ENCODE peak calls at places on chromosome 4, in five cellular contexts. J, Y, M, U and W are unnamed samples.

GRCh38 chr4:80213117-80213815 is 16.0 kb downstream of the PRDM8 start:
- DNase-seq in U (no peak), Y (no peak), J (no peak), M (no peak), W (no peak)

GRCh38 chr4:186808635-186809018 is 85.0 kb upstream of the FAT1 start:
- DNase-seq in Y (no peak), U (no peak), J (no peak), M (no peak), W (no peak)

GRCh38 chr4:162475221-162475620 is 311.4 kb upstream of the FSTL5 start:
- DNase-seq in J (no peak), M (no peak), Y (no peak), U (no peak), W (no peak)

GRCh38 chr4:94819779-94820178 is 62.0 kb downstream of the BMPR1B start:
- DNase-seq in Y (no peak), U (no peak), M (no peak), J (no peak), W (no peak)

GRCh38 chr4:101103381-101104142 is 243.8 kb downstream of the PPP3CA start:
- DNase-seq in Y (peak; percentile 12), U (no peak), J (no peak), M (no peak), W (no peak)

GRCh38 chr4:156169011-156169410 is 215.3 kb upstream of the CTSO start:
- DNase-seq in U (peak; percentile 71), J (peak; percentile 11), M (peak; percentile 17), Y (peak; percentile 48), W (no peak)

GRCh38 chr4:128221556-128221955 is 66.1 kb downstream of the PGRMC2 start:
- DNase-seq in J (no peak), U (peak; percentile 10), Y (no peak), M (no peak), W (no peak)

GRCh38 chr4:186058253-186058979 is 10.5 kb upstream of the TLR3 start:
- DNase-seq in Y (no peak), U (no peak), J (no peak), M (no peak), W (peak; percentile 74)